ENCODE peak calls at places on chromosome 7, in eight cellular contexts. T, A, Y, C, K, W, X and P are unnamed samples.

GRCh38 chr7:151607464-151607867 is 87.8 kb upstream of the RHEB start:
- DNase-seq in C (no peak), K (no peak), X (no peak), W (no peak), Y (no peak), T (no peak), A (no peak), P (no peak)

GRCh38 chr7:109343662-109344061 is 774.0 kb downstream of the DNAJB9 start:
- DNase-seq in Y (no peak), K (no peak), W (no peak), C (no peak), A (no peak), T (no peak), X (peak; percentile 9), P (no peak)

GRCh38 chr7:54860003-54860775 is 101.2 kb upstream of the SEC61G start:
- DNase-seq in T (no peak), W (no peak), A (no peak), Y (no peak), K (no peak), X (no peak), C (no peak), P (no peak)

GRCh38 chr7:37100735-37101331 is 347.8 kb downstream of the ELMO1 start:
- DNase-seq in T (no peak), C (no peak), X (no peak), A (no peak), W (no peak), Y (no peak), K (no peak), P (no peak)

GRCh38 chr7:50662059-50662689 is 97.0 kb upstream of the DDC start:
- DNase-seq in A (no peak), W (no peak), C (no peak), T (no peak), X (no peak), Y (peak; percentile 35), K (no peak), P (no peak)

GRCh38 chr7:3239291-3239691 is 61.8 kb upstream of the SDK1 start:
- DNase-seq in K (no peak), W (no peak), A (no peak), X (no peak), T (no peak), C (no peak), Y (no peak), P (no peak)

GRCh38 chr7:30974605-30975256 is 11.0 kb downstream of the GHRHR start:
- DNase-seq in X (peak; percentile 40), Y (no peak), C (no peak), K (peak; percentile 83), T (peak; percentile 67), W (no peak), A (peak; percentile 86), P (peak; percentile 40)

GRCh38 chr7:129351320-129351719 is 82.9 kb upstream of the STRIP2 start:
- DNase-seq in A (no peak), W (no peak), T (no peak), X (no peak), K (no peak), Y (no peak), C (no peak), P (no peak)

GRCh38 chr7:6248581-6248980 is 23.8 kb downstream of the CYTH3 start:
- DNase-seq in C (no peak), X (peak; percentile 64), W (no peak), K (no peak), A (no peak), T (no peak), Y (no peak), P (no peak)

GRCh38 chr7:133207687-133208086 is 45.2 kb upstream of the EXOC4 start:
- DNase-seq in Y (no peak), K (peak; percentile 76), X (no peak), A (no peak), C (no peak), T (no peak), W (no peak), P (no peak)

GRCh38 chr7:38839846-38840245 is 69.1 kb downstream of the VPS41 start:
- DNase-seq in W (peak; percentile 8), C (no peak), Y (no peak), X (no peak), K (no peak), T (no peak), A (no peak), P (no peak)

GRCh38 chr7:132307465-132307864 is 268.8 kb downstream of the PLXNA4 start:
- DNase-seq in A (no peak), T (no peak), K (no peak), X (no peak), W (no peak), Y (no peak), C (no peak), P (no peak)

GRCh38 chr7:29896685-29897411 is 90.5 kb downstream of the WIPF3 start:
- DNase-seq in Y (no peak), X (no peak), A (no peak), W (no peak), K (no peak), C (no peak), T (no peak), P (no peak)

GRCh38 chr7:151851782-151852181 is 25.1 kb downstream of the PRKAG2 start:
- DNase-seq in A (no peak), K (no peak), T (peak; percentile 76), Y (no peak), W (no peak), X (no peak), C (no peak), P (no peak)

GRCh38 chr7:88361357-88361756 is 54.7 kb upstream of the STEAP4 start:
- DNase-seq in C (no peak), K (no peak), X (no peak), T (no peak), W (no peak), A (no peak), Y (no peak), P (no peak)

GRCh38 chr7:25779002-25779546 is 372.9 kb upstream of the NFE2L3 start:
- DNase-seq in A (no peak), X (no peak), W (no peak), C (no peak), K (no peak), T (no peak), Y (no peak), P (no peak)

GRCh38 chr7:34463830-34464229 is 194.2 kb upstream of the NPSR1 start:
- DNase-seq in W (no peak), T (no peak), Y (no peak), K (no peak), A (no peak), C (no peak), X (no peak), P (no peak)

GRCh38 chr7:47690902-47691558 is 109.1 kb upstream of the TNS3 start:
- DNase-seq in K (no peak), W (no peak), A (no peak), X (peak; percentile 63), C (no peak), T (no peak), Y (no peak), P (no peak)

GRCh38 chr7:114415054-114415997 is 711 bp downstream of the FOXP2 start:
- DNase-seq in W (no peak), K (no peak), T (no peak), Y (no peak), C (no peak), X (no peak), A (no peak), P (no peak)

GRCh38 chr7:36653011-36653670 is 71.2 kb downstream of the AOAH start:
- DNase-seq in W (no peak), Y (no peak), C (no peak), K (no peak), X (peak; percentile 72), T (no peak), A (no peak), P (no peak)